ENCODE peak calls at places on chromosomes 16 and 17, in six cellular contexts. V is AG09319, P is upper lobe of right lung, Q is astrocyte of the spinal cord, H is breast epithelium, C is psoas muscle. Z is an unnamed sample.

GRCh38 chr17:44610871-44611270 is 45.4 kb upstream of the MEIOC start:
- DNase-seq in V (no peak), P (no peak), Q (peak), H (no peak), C (no peak), Z (no peak)

GRCh38 chr17:37791434-37791833 is 46.6 kb upstream of the HNF1B start:
- DNase-seq in V (peak), P (no peak), Q (no peak), H (no peak), C (no peak), Z (no peak)

GRCh38 chr16:8753411-8754054 is 43.9 kb downstream of the TMEM186 start:
- DNase-seq in V (no peak), P (no peak), Q (no peak), H (no peak), C (no peak), Z (no peak)

GRCh38 chr16:89557936-89558490 is 2.5 kb upstream of the RPL13 start:
- DNase-seq in V (no peak), P (no peak), Q (no peak), H (no peak), C (no peak), Z (no peak)

GRCh38 chr17:40432864-40433528 is 10.3 kb upstream of the IGFBP4 start:
- DNase-seq in V (no peak), P (peak), Q (peak), H (peak), C (no peak), Z (no peak)

GRCh38 chr17:78316867-78317816 is 42.7 kb downstream of the SOCS3 start:
- DNase-seq in V (no peak), P (peak), Q (peak), H (no peak), C (no peak), Z (no peak)

GRCh38 chr17:34777044-34777443 is 184.2 kb downstream of the CCT6B start:
- DNase-seq in V (no peak), P (no peak), Q (no peak), H (no peak), C (no peak), Z (no peak)

GRCh38 chr17:10119203-10120112 is 78.9 kb downstream of the GAS7 start:
- DNase-seq in V (no peak), P (peak), Q (no peak), H (peak), C (peak), Z (no peak)

GRCh38 chr16:3170440-3171180 is 17.4 kb upstream of the OR1F1 start:
- DNase-seq in V (no peak), P (no peak), Q (no peak), H (no peak), C (no peak), Z (no peak)

GRCh38 chr16:74601131-74601871 is 5.6 kb downstream of the GLG1 start:
- DNase-seq in V (no peak), P (no peak), Q (no peak), H (no peak), C (no peak), Z (no peak)

GRCh38 chr16:371729-372521 is 1.6 kb upstream of the MRPL28 start:
- DNase-seq in V (no peak), P (no peak), Q (no peak), H (no peak), C (no peak), Z (no peak)

GRCh38 chr16:81446318-81447275 is 2.0 kb downstream of the CMIP start:
- DNase-seq in V (no peak), P (no peak), Q (no peak), H (peak), C (no peak), Z (no peak)

GRCh38 chr17:7441202-7441705 is 1.9 kb downstream of the FGF11 start:
- DNase-seq in V (no peak), P (no peak), Q (no peak), H (no peak), C (no peak), Z (no peak)

GRCh38 chr16:30582611-30583340 is 2.7 kb downstream of the ZNF785 start:
- DNase-seq in V (no peak), P (no peak), Q (no peak), H (no peak), C (no peak), Z (no peak)

GRCh38 chr16:58464916-58465731 is 34.8 kb upstream of the NDRG4 start:
- DNase-seq in V (no peak), P (no peak), Q (no peak), H (no peak), C (no peak), Z (no peak)

GRCh38 chr16:19911204-19911603 is 26.6 kb upstream of the GPRC5B start:
- DNase-seq in V (no peak), P (no peak), Q (no peak), H (no peak), C (no peak), Z (no peak)

GRCh38 chr17:27496501-27496943 is 40.3 kb downstream of the KSR1 start:
- DNase-seq in V (no peak), P (peak), Q (no peak), H (no peak), C (no peak), Z (no peak)

GRCh38 chr17:46003907-46004748 is 5.1 kb downstream of the STH start:
- DNase-seq in V (peak), P (no peak), Q (peak), H (peak), C (peak), Z (no peak)

GRCh38 chr16:90019543-90020259 is 445 bp upstream of the DBNDD1 start:
- DNase-seq in V (no peak), P (peak), Q (peak), H (no peak), C (peak), Z (no peak)

GRCh38 chr17:50170662-50171370 is 5.0 kb downstream of the SGCA start:
- DNase-seq in V (no peak), P (no peak), Q (no peak), H (no peak), C (peak), Z (no peak)

GRCh38 chr17:78359216-78359935 is 501 bp downstream of the SOCS3 start:
- DNase-seq in V (no peak), P (no peak), Q (peak), H (no peak), C (peak), Z (peak)

GRCh38 chr17:40443988-40444899 is 994 bp downstream of the IGFBP4 start:
- DNase-seq in V (no peak), P (no peak), Q (no peak), H (no peak), C (no peak), Z (no peak)

GRCh38 chr17:43578699-43579569 is 32.8 kb upstream of the ETV4 start:
- DNase-seq in V (no peak), P (no peak), Q (peak), H (no peak), C (no peak), Z (no peak)

GRCh38 chr17:72030067-72030899 is 90.5 kb upstream of the SOX9 start:
- DNase-seq in V (peak), P (peak), Q (peak), H (no peak), C (peak), Z (no peak)

GRCh38 chr16:69328854-69329316 is 1.5 kb downstream of the PDF start:
- DNase-seq in V (no peak), P (no peak), Q (peak), H (no peak), C (no peak), Z (no peak)

GRCh38 chr16:57469046-57469445 is 6.6 kb downstream of the POLR2C start:
- DNase-seq in V (no peak), P (no peak), Q (no peak), H (peak), C (no peak), Z (no peak)

DNA sequence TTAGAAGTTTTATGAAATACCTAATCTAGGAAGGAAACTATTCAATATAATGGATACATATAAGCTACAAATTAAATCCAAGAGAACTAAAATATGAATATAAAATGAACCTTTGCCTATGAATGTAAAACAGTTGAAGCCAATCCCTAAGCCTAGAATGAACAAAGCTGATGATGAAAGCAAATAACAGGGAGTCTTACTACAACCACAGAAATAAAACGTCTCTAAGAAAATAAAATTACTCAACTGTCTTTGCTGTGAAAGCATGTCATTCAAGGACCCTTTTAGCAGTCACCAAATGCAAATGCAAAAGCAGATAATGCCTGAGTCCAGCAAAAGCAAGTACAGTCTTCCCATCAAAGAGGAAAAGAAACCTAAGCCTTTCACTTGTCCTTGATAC is 23.0 kb downstream of the FAM222B start:
- DNase-seq in V (no peak), P (no peak), Q (no peak), H (no peak), C (no peak), Z (no peak)
- TF ChIP-seq CTCF in V (no peak), P (no peak), Q (no peak), H (no peak), C (no peak), Z (no peak)

DNA sequence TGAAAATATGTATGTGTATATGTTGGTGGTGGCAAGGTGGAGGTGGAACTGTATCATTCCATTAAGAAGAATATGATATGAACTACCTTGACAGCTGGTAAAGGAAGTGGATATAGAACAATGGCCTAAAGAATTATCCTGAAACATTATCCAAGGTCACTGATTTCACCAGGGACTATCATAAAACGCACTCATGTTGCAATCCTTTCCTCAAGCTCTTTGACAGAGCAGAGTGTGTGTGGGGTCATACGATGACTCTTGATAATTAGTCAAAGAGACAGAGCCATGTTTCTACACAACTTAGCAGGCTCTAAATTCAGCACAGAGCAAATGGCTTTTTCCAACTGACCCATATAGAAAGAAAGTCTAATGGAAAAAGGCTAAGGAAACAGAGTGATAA is 126.4 kb upstream of the ANKFN1 start:
- DNase-seq in V (no peak), P (no peak), Q (no peak), H (no peak), C (no peak), Z (no peak)
- TF ChIP-seq CTCF in V (no peak), P (no peak), Q (no peak), H (no peak), C (no peak), Z (no peak)

GRCh38 chr16:70438983-70439862 is at the start of gene ST3GAL2:
- DNase-seq in V (peak), P (peak), Q (peak), H (peak), C (peak), Z (peak)
- TF ChIP-seq CTCF in V (no peak), P (no peak), Q (no peak), H (no peak), C (no peak), Z (no peak)

GRCh38 chr16:86910821-86911220 is 332.5 kb downstream of the FOXL1 start:
- DNase-seq in V (no peak), P (no peak), Q (no peak), H (no peak), C (no peak), Z (no peak)

GRCh38 chr16:86906608-86907007 is 328.3 kb downstream of the FOXL1 start:
- DNase-seq in V (no peak), P (no peak), Q (no peak), H (no peak), C (no peak), Z (no peak)

GRCh38 chr16:86911311-86911999 is 333.1 kb downstream of the FOXL1 start:
- DNase-seq in V (no peak), P (no peak), Q (no peak), H (no peak), C (no peak), Z (no peak)

GRCh38 chr16:86910146-86910805 is 331.9 kb downstream of the FOXL1 start:
- DNase-seq in V (no peak), P (no peak), Q (no peak), H (no peak), C (no peak), Z (no peak)

DNA sequence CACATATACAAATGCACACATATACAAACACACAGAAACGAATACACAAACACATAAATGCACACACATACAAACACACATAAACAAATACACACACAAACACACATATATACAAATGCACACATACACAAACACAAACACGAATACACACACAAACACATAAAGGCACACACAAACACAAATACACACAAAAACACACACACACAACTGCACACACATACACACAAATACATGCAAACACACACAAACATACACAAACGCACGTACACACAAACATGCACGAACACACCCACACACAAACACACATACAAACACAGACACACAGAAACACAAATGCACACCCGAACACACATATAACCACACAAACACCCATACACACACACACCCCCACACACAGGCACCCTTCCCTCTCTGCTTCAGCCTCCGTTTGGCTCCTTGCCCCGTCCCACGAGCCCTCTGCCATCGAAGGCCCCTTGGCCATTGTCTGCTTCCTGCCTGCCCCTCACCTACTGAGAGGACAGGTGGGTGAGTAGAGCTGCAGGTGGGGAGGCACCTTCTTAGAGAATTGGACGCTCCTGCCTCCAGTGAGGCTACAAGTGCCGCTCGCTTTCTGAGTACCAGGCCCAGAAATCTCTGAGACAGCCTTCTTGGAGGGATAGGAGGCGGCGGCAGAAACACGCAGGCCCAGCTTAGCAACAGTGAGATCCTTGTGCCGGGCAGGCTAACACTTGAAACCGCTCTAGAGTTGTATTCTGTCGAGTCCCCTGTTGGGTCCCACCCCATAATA is 331.2 kb downstream of the FOXL1 start:
- DNase-seq in V (no peak), P (no peak), Q (no peak), H (no peak), C (no peak), Z (no peak)
- TF ChIP-seq CTCF in V (no peak), P (no peak), Q (no peak), H (no peak), C (no peak), Z (no peak)

GRCh38 chr17:61508912-61509311 is 56.7 kb downstream of the TBX4 start:
- DNase-seq in V (no peak), P (no peak), Q (no peak), H (no peak), C (no peak), Z (no peak)
- TF ChIP-seq CTCF in V (no peak), P (no peak), Q (no peak), H (no peak), C (no peak), Z (no peak)

DNA sequence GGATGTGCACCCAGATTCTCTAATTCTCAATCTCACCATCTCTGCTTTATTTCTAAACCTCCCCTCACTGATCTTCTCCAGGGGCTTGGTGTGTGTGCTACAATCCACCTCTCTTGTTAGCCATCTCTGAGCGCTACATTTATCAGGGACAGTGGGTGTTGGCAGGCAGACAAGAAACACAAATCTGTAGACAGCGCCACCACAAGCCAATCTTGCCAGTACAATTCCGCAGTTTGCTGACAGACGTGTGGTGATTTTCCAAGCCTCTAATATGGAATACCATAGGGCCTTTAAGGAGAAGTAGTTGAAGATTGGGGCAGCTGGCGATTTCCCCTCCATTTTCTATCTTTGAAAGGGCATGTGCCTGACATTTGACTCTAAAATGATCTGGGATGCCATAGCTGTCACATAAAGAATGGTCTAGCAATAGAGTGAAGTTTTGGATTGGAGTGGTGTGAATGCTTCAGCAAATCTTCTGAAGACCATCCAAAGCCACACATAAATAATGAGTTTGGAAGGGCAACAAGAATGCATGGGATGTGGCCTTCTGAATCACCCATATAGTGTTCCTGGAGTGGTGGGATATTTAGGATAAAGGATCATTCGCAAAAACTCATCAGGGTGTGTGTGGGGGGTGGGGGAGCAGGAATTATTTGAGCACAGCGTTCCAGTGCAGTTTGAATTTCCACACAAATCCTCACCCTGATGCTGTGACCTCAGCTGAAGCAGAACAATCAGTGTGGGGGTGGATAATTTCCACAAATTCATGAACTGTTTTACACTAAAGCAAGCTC is 12.0 kb upstream of the ANKFN1 start:
- DNase-seq in V (no peak), P (no peak), Q (peak), H (no peak), C (no peak), Z (no peak)
- TF ChIP-seq CTCF in V (no peak), P (no peak), Q (no peak), H (no peak), C (no peak), Z (no peak)

GRCh38 chr17:8753976-8754440 is 4.3 kb downstream of the SPDYE4 start:
- DNase-seq in V (no peak), P (no peak), Q (peak), H (no peak), C (no peak), Z (no peak)
- TF ChIP-seq CTCF in V (peak), P (peak), Q (peak), H (no peak), C (no peak), Z (no peak)

GRCh38 chr16:73546351-73546845 is 498.5 kb upstream of the ZFHX3 start:
- DNase-seq in V (no peak), P (no peak), Q (no peak), H (no peak), C (no peak), Z (no peak)
- TF ChIP-seq CTCF in V (no peak), P (no peak), Q (no peak), H (no peak), C (no peak), Z (no peak)

GRCh38 chr17:1562178-1562643 is 381 bp downstream of the PITPNA start:
- DNase-seq in V (no peak), P (peak), Q (peak), H (no peak), C (peak), Z (no peak)

GRCh38 chr17:1563786-1564613 is 1.4 kb upstream of the PITPNA start:
- DNase-seq in V (no peak), P (no peak), Q (no peak), H (no peak), C (no peak), Z (no peak)

GRCh38 chr17:1560582-1561170 is 1.9 kb downstream of the PITPNA start:
- DNase-seq in V (no peak), P (no peak), Q (no peak), H (no peak), C (no peak), Z (no peak)

GRCh38 chr17:1559743-1560581 is 2.6 kb downstream of the PITPNA start:
- DNase-seq in V (no peak), P (no peak), Q (no peak), H (no peak), C (no peak), Z (no peak)

DNA sequence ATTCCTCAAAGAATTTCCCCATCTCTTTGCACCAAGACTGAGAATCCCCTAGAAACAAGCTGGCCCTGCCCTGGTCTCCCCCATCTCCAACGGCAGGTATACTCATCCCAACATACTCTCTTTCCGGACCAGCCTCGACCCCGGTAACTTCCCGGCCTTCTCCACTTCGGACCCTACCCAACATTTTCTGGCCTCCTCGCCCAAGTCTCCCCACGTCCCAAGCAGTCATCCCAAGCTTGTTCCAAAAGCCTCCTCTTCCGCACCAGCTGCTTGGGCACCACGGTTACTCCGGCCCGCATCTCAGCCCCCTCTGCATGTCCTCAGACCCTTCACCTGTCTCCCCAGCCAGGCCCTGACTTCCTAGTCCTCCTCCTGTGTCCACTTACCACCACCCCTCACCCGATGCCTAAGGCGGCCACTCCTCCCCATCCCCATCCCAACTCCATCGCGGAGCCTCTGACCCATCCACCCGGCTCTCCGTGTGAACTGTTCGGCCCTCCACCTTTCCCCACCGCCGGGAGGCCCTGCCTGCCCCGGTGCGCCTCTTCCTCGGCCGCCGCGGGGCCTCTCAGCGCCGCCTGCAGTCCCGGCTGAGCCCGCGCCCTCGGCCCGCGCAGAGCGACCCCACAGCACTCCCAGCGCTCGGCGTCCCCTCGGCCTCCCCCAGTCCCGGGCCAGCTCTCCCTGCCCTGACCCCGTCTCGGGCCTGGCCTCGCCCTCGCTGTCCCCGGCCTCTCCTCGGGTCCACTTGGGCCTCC is 993 bp downstream of the PITPNA start:
- DNase-seq in V (no peak), P (peak), Q (no peak), H (no peak), C (peak), Z (no peak)
- TF ChIP-seq CTCF in V (peak), P (peak), Q (peak), H (peak), C (no peak), Z (no peak)

Z was measured in D721Med.